ENCODE peak calls at places on chromosome 16, in five cellular contexts. J, F, L, I and D are unnamed samples. For H3K4me1, the result is how much of the 10 kb centered on the place peaks cover.

GRCh38 chr16:59259074-59259963 is 525.2 kb upstream of the GOT2 start:
- DNase-seq in J (peak), F (no peak), L (no peak), I (no peak), D (no peak)

GRCh38 chr16:6827931-6828330 is 504.7 kb upstream of the RBFOX1 start:
- DNase-seq in J (no peak), F (no peak), L (no peak), I (no peak), D (no peak)

GRCh38 chr16:1183235-1183907 is 30.5 kb downstream of the CACNA1H start:
- DNase-seq in J (peak), F (no peak), L (peak), I (peak), D (no peak)

GRCh38 chr16:14371778-14372431 is 258.2 kb downstream of the PARN start:
- DNase-seq in J (no peak), F (no peak), L (peak), I (no peak), D (peak)

GRCh38 chr16:4729876-4730275 is 4.2 kb downstream of the ANKS3 start:
- DNase-seq in J (no peak), F (no peak), L (no peak), I (no peak), D (no peak)

GRCh38 chr16:27330542-27330941 is 16.8 kb downstream of the IL4R start:
- DNase-seq in J (peak), F (no peak), L (peak), I (peak), D (no peak)

GRCh38 chr16:30921748-30922419 is 1.5 kb upstream of the FBXL19 start:
- DNase-seq in J (peak), F (peak), L (peak), I (peak), D (peak)

GRCh38 chr16:63461248-63461841 is 1425.1 kb upstream of the CDH8 start:
- DNase-seq in J (peak), F (peak), L (peak), I (peak), D (peak)

GRCh38 chr16:23640669-23640958 is 496 bp downstream of the PALB2 start:
- DNase-seq in J (no peak), F (no peak), L (peak), I (no peak), D (no peak)

GRCh38 chr16:31267332-31268032 is 7.7 kb downstream of the ITGAM start:
- DNase-seq in J (no peak), F (peak), L (peak), I (no peak), D (peak)

GRCh38 chr16:25148568-25149215 is 37.1 kb downstream of the LCMT1 start:
- DNase-seq in J (no peak), F (no peak), L (peak), I (no peak), D (peak)

GRCh38 chr16:76583466-76583865 is 306.3 kb downstream of the CNTNAP4 start:
- DNase-seq in J (no peak), F (no peak), L (no peak), I (no peak), D (no peak)

GRCh38 chr16:75593825-75594820 is 27.9 kb downstream of the GABARAPL2 start:
- DNase-seq in J (peak), F (peak), L (peak), I (peak), D (peak)

GRCh38 chr16:49625311-49626035 is 230.4 kb downstream of the ZNF423 start:
- DNase-seq in J (no peak), F (peak), L (no peak), I (no peak), D (peak)

GRCh38 chr16:1501630-1502029 is 8.5 kb downstream of the TELO2 start:
- DNase-seq in J (no peak), F (no peak), L (no peak), I (no peak), D (no peak)

GRCh38 chr16:12057276-12057675 is 80.7 kb downstream of the SNX29 start:
- DNase-seq in J (peak), F (no peak), L (peak), I (peak), D (no peak)

GRCh38 chr16:14249291-14250032 is 178.3 kb downstream of the MRTFB start:
- DNase-seq in J (peak), F (peak), L (peak), I (peak), D (no peak)

GRCh38 chr16:67268136-67268579 is 11.2 kb upstream of the PLEKHG4 start:
- DNase-seq in J (peak), F (no peak), L (peak), I (peak), D (peak)

GRCh38 chr16:68378436-68379415 is 67.9 kb downstream of the PRMT7 start:
- DNase-seq in J (no peak), F (no peak), L (no peak), I (no peak), D (no peak)

GRCh38 chr16:20415541-20415940 is 6.2 kb downstream of the ACSM5 start:
- DNase-seq in J (no peak), F (no peak), L (no peak), I (no peak), D (no peak)

GRCh38 chr16:4700380-4700996 is 7.1 kb downstream of the NUDT16L1 start:
- DNase-seq in J (no peak), F (no peak), L (no peak), I (no peak), D (no peak)

GRCh38 chr16:47426806-47427205 is 34.1 kb downstream of the ITFG1 start:
- DNase-seq in J (no peak), F (no peak), L (no peak), I (no peak), D (no peak)

GRCh38 chr16:47424846-47425245 is 36.0 kb downstream of the ITFG1 start:
- DNase-seq in J (no peak), F (peak), L (peak), I (no peak), D (peak)
- H3K4me1 ChIP-seq in J (under half), F (under half), L (under half), I (under half), D (under half)

DNA sequence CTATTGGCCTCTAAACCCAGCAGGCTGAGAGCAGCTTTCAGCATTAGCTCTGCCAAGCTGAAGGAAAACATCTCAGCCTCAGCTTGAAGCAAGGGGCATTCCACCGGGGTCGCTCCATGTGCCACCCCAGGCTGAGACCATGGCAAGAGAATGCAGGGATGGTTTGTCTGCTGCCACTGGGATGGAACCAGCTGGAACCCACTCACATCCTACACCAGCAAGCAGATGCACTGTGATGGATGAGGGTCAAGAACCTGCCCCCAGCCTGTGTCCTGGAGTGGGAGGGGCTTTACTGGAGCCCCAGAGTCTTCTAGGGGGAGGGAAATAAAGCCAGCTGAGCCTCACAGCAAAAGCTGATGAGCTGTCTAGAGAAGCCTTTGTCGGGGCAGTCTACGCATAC is 51.9 kb downstream of the C16orf95 start:
- DNase-seq in J (no peak), F (no peak), L (no peak), I (no peak), D (no peak)
- H2BK5ac ChIP-seq in J (no peak), F (no peak), L (no peak), I (no peak), D (no peak)

DNA sequence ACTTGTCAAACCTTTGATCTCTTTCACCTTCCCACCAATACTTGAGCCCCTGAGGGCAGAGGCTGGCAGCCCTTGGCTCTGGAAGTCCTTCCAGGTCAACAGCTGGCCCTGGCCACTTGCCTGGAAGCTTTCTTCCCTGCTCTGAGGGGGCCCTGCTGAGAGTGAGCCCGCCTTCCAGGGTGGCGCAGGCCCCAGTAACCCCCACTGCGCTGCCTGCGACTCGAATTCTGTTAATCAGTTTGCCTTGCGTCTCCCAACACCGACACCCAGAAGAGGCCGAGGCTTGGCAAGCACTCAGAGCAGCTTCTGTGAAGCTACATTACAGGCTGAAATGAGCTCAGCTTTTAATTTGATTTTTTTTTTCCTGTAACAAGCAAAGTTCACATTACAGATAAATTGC is 65.7 kb upstream of the HSBP1 start:
- DNase-seq in J (no peak), F (no peak), L (no peak), I (no peak), D (no peak)
- H3K18ac ChIP-seq in J (no peak), F (no peak), L (no peak), I (no peak), D (no peak)

DNA sequence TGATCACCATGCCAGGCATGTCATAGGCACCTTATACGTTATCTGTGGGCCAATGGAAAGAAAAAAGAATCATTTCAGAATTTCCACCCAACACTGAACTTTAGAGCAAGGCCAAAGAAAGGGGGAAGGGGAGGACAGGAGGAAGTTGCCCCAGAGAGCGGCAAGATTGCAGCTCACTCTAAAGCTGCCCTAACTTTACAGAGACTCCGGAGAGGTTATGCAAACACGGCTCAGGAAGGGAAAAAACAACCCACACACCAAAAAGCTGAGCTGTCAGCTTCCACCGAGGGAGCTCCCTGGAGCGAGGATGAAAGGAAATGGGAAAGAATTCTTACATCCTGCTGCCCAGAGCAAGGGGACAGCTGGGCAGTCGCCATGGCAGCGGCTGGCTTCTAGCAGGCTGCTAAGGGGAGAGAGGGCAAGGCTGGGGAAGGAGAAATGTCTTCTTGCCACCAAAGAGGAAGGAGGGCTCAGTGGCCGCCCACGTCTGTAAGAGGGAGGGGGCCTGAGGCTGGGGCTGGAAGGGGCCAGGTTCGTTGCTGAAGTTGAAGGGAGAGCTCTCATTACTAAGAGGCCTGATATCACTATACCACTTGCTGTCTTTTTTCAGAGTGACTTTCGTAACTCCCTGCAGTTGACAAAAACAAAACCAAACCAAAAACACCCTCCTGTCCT is 18.2 kb downstream of the COTL1 start:
- DNase-seq in J (peak), F (peak), L (peak), I (peak), D (peak)
- H3K4me1 ChIP-seq in J (half or more), F (under half), L (under half), I (half or more), D (under half)

DNA sequence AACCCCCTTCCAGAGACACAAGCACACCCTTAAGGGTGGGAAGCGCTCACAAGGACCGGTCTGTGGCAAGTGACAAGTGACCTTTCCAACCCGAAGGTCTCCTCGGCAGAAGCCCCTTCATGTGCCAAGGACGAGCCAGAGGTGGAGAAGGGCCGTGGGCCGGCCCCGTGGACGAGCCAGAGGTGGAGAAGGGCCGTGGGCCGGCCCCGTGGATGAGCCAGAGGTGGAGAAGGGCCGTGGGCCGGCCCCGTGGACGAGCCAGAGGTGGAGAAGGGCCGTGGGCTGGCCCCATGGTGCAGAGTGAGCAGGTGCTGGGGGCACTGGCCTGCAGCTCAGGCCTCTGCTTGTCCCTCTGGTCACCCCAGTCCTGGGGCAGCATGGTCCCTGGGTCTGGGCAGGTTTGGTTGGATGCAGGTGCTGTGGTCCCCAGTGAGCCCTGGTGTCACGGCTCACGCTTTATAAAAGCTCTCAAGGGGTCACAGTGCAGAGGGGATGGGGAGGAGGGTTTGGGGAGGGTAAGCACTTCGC is 45.6 kb downstream of the CBFA2T3 start:
- DNase-seq in J (no peak), F (no peak), L (no peak), I (no peak), D (no peak)
- H2BK5ac ChIP-seq in J (no peak), F (no peak), L (no peak), I (no peak), D (no peak)

GRCh38 chr16:65988019-65988418 is 378.5 kb upstream of the CDH5 start:
- DNase-seq in J (no peak), F (no peak), L (no peak), I (no peak), D (no peak)
- H3K18ac ChIP-seq in J (no peak), F (no peak), L (no peak), I (no peak), D (no peak)